ENCODE peak calls at places on chromosome 11, in eight cellular contexts. One of them, this sample, is unnamed.

GRCh38 chr11:70799386-70799785 is 401.1 kb downstream of the CTTN start:
- DNase-seq in Calu3: no peak
- DNase-seq in fibroblast of lung: peak
- DNase-seq in Peyer's patch: no peak
- DNase-seq in mucosa of descending colon: no peak
- DNase-seq in SK-N-SH: no peak
- DNase-seq in pancreas: peak
- DNase-seq in lower lobe of right lung: no peak
- DNase-seq in this sample: no peak

GRCh38 chr11:30424851-30425250 is 101.9 kb downstream of the ARL14EP start:
- DNase-seq in Calu3: no peak
- DNase-seq in fibroblast of lung: no peak
- DNase-seq in Peyer's patch: no peak
- DNase-seq in mucosa of descending colon: no peak
- DNase-seq in SK-N-SH: no peak
- DNase-seq in pancreas: no peak
- DNase-seq in lower lobe of right lung: no peak
- DNase-seq in this sample: no peak

GRCh38 chr11:69309800-69310280 is 15.9 kb downstream of the MYEOV start:
- DNase-seq in Calu3: no peak
- DNase-seq in fibroblast of lung: peak
- DNase-seq in Peyer's patch: no peak
- DNase-seq in mucosa of descending colon: no peak
- DNase-seq in SK-N-SH: peak
- DNase-seq in pancreas: no peak
- DNase-seq in lower lobe of right lung: no peak
- DNase-seq in this sample: peak

GRCh38 chr11:109734602-109735001 is 312.6 kb downstream of the C11orf87 start:
- DNase-seq in Calu3: no peak
- DNase-seq in fibroblast of lung: no peak
- DNase-seq in Peyer's patch: no peak
- DNase-seq in mucosa of descending colon: no peak
- DNase-seq in SK-N-SH: no peak
- DNase-seq in pancreas: no peak
- DNase-seq in lower lobe of right lung: no peak
- DNase-seq in this sample: no peak

GRCh38 chr11:117026593-117027330 is 71.5 kb downstream of the SIK3 start:
- DNase-seq in Calu3: peak
- DNase-seq in fibroblast of lung: peak
- DNase-seq in Peyer's patch: no peak
- DNase-seq in mucosa of descending colon: no peak
- DNase-seq in SK-N-SH: no peak
- DNase-seq in pancreas: no peak
- DNase-seq in lower lobe of right lung: no peak
- DNase-seq in this sample: no peak

GRCh38 chr11:82864268-82864667 is 36.0 kb downstream of the PRCP start:
- DNase-seq in Calu3: peak
- DNase-seq in fibroblast of lung: peak
- DNase-seq in Peyer's patch: peak
- DNase-seq in mucosa of descending colon: no peak
- DNase-seq in SK-N-SH: peak
- DNase-seq in pancreas: no peak
- DNase-seq in lower lobe of right lung: peak
- DNase-seq in this sample: peak

GRCh38 chr11:95985174-95985808 is 61.4 kb upstream of the MTMR2 start:
- DNase-seq in Calu3: no peak
- DNase-seq in fibroblast of lung: peak
- DNase-seq in Peyer's patch: no peak
- DNase-seq in mucosa of descending colon: no peak
- DNase-seq in SK-N-SH: no peak
- DNase-seq in pancreas: no peak
- DNase-seq in lower lobe of right lung: no peak
- DNase-seq in this sample: no peak

GRCh38 chr11:109015283-109015682 is 350.4 kb downstream of the DDX10 start:
- DNase-seq in Calu3: no peak
- DNase-seq in fibroblast of lung: peak
- DNase-seq in Peyer's patch: no peak
- DNase-seq in mucosa of descending colon: no peak
- DNase-seq in SK-N-SH: no peak
- DNase-seq in pancreas: no peak
- DNase-seq in lower lobe of right lung: no peak
- DNase-seq in this sample: no peak

GRCh38 chr11:95453616-95454118 is 222.7 kb upstream of the SESN3 start:
- DNase-seq in Calu3: peak
- DNase-seq in fibroblast of lung: peak
- DNase-seq in Peyer's patch: no peak
- DNase-seq in mucosa of descending colon: no peak
- DNase-seq in SK-N-SH: no peak
- DNase-seq in pancreas: peak
- DNase-seq in lower lobe of right lung: peak
- DNase-seq in this sample: no peak

GRCh38 chr11:132099692-132100091 is 729.3 kb downstream of the NTM start:
- DNase-seq in Calu3: no peak
- DNase-seq in fibroblast of lung: no peak
- DNase-seq in Peyer's patch: no peak
- DNase-seq in mucosa of descending colon: no peak
- DNase-seq in SK-N-SH: peak
- DNase-seq in pancreas: no peak
- DNase-seq in lower lobe of right lung: peak
- DNase-seq in this sample: no peak

GRCh38 chr11:9137293-9138132 is 46.1 kb upstream of the SCUBE2 start:
- DNase-seq in Calu3: peak
- DNase-seq in fibroblast of lung: peak
- DNase-seq in Peyer's patch: peak
- DNase-seq in mucosa of descending colon: peak
- DNase-seq in SK-N-SH: peak
- DNase-seq in pancreas: peak
- DNase-seq in lower lobe of right lung: peak
- DNase-seq in this sample: peak

GRCh38 chr11:86940122-86940777 is 14.9 kb downstream of the FZD4 start:
- DNase-seq in Calu3: no peak
- DNase-seq in fibroblast of lung: peak
- DNase-seq in Peyer's patch: no peak
- DNase-seq in mucosa of descending colon: no peak
- DNase-seq in SK-N-SH: no peak
- DNase-seq in pancreas: no peak
- DNase-seq in lower lobe of right lung: no peak
- DNase-seq in this sample: no peak

GRCh38 chr11:126135182-126136176 is 72.8 kb upstream of the CDON start:
- DNase-seq in Calu3: no peak
- DNase-seq in fibroblast of lung: no peak
- DNase-seq in Peyer's patch: no peak
- DNase-seq in mucosa of descending colon: no peak
- DNase-seq in SK-N-SH: no peak
- DNase-seq in pancreas: no peak
- DNase-seq in lower lobe of right lung: no peak
- DNase-seq in this sample: no peak

GRCh38 chr11:71489311-71490043 is 36.5 kb downstream of the NADSYN1 start:
- DNase-seq in Calu3: peak
- DNase-seq in fibroblast of lung: peak
- DNase-seq in Peyer's patch: no peak
- DNase-seq in mucosa of descending colon: no peak
- DNase-seq in SK-N-SH: no peak
- DNase-seq in pancreas: no peak
- DNase-seq in lower lobe of right lung: no peak
- DNase-seq in this sample: peak

GRCh38 chr11:88312665-88313064 is 24.9 kb downstream of the CTSC start:
- DNase-seq in Calu3: no peak
- DNase-seq in fibroblast of lung: no peak
- DNase-seq in Peyer's patch: no peak
- DNase-seq in mucosa of descending colon: no peak
- DNase-seq in SK-N-SH: no peak
- DNase-seq in pancreas: no peak
- DNase-seq in lower lobe of right lung: no peak
- DNase-seq in this sample: no peak

GRCh38 chr11:102385053-102385976 is 38.3 kb downstream of the BIRC2 start:
- DNase-seq in Calu3: no peak
- DNase-seq in fibroblast of lung: no peak
- DNase-seq in Peyer's patch: no peak
- DNase-seq in mucosa of descending colon: no peak
- DNase-seq in SK-N-SH: no peak
- DNase-seq in pancreas: no peak
- DNase-seq in lower lobe of right lung: no peak
- DNase-seq in this sample: no peak

GRCh38 chr11:125942771-125943428 is 2.9 kb upstream of the VSIG10L2 start:
- DNase-seq in Calu3: no peak
- DNase-seq in fibroblast of lung: no peak
- DNase-seq in Peyer's patch: no peak
- DNase-seq in mucosa of descending colon: no peak
- DNase-seq in SK-N-SH: no peak
- DNase-seq in pancreas: no peak
- DNase-seq in lower lobe of right lung: no peak
- DNase-seq in this sample: no peak

GRCh38 chr11:13775471-13775870 is 107.0 kb downstream of the FAR1 start:
- DNase-seq in Calu3: no peak
- DNase-seq in fibroblast of lung: no peak
- DNase-seq in Peyer's patch: no peak
- DNase-seq in mucosa of descending colon: no peak
- DNase-seq in SK-N-SH: no peak
- DNase-seq in pancreas: no peak
- DNase-seq in lower lobe of right lung: no peak
- DNase-seq in this sample: no peak

GRCh38 chr11:73854680-73855079 is 22.0 kb downstream of the COA4 start:
- DNase-seq in Calu3: no peak
- DNase-seq in fibroblast of lung: no peak
- DNase-seq in Peyer's patch: no peak
- DNase-seq in mucosa of descending colon: no peak
- DNase-seq in SK-N-SH: no peak
- DNase-seq in pancreas: no peak
- DNase-seq in lower lobe of right lung: no peak
- DNase-seq in this sample: no peak

GRCh38 chr11:78292109-78292803 is 103.5 kb downstream of the USP35 start:
- DNase-seq in Calu3: no peak
- DNase-seq in fibroblast of lung: no peak
- DNase-seq in Peyer's patch: no peak
- DNase-seq in mucosa of descending colon: no peak
- DNase-seq in SK-N-SH: no peak
- DNase-seq in pancreas: no peak
- DNase-seq in lower lobe of right lung: no peak
- DNase-seq in this sample: peak

GRCh38 chr11:76445122-76446084 is 585 bp downstream of the EMSY start:
- DNase-seq in Calu3: peak
- DNase-seq in fibroblast of lung: peak
- DNase-seq in Peyer's patch: peak
- DNase-seq in mucosa of descending colon: peak
- DNase-seq in SK-N-SH: peak
- DNase-seq in pancreas: peak
- DNase-seq in lower lobe of right lung: peak
- DNase-seq in this sample: peak

GRCh38 chr11:124865902-124866851 is 945 bp downstream of the ROBO3 start:
- DNase-seq in Calu3: peak
- DNase-seq in fibroblast of lung: peak
- DNase-seq in Peyer's patch: no peak
- DNase-seq in mucosa of descending colon: no peak
- DNase-seq in SK-N-SH: peak
- DNase-seq in pancreas: peak
- DNase-seq in lower lobe of right lung: no peak
- DNase-seq in this sample: no peak
- TF ChIP-seq CTCF in Calu3: peak
- TF ChIP-seq CTCF in fibroblast of lung: peak
- TF ChIP-seq CTCF in Peyer's patch: no peak
- TF ChIP-seq CTCF in mucosa of descending colon: peak
- TF ChIP-seq CTCF in SK-N-SH: peak
- TF ChIP-seq CTCF in pancreas: peak
- TF ChIP-seq CTCF in lower lobe of right lung: peak
- TF ChIP-seq CTCF in this sample: peak

DNA sequence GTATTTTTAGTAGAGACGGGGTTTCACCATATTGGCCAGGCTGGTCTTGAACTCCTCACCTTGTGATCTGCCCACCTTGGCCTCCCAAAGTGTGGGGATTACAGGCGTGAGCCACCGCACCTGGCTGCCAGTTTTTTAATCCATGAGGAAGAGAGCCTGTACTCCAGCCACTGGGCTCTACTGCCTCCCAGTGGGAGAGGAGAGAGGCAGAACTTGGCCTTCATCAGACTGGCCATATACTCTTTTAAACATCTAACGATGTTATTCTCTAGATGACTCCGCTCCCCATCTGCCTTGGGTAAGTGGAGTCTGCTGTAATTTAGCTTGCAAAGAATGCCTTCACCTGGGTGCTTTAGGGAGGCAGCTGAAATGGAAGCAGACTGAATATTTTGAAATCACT is 34.6 kb downstream of the SLC6A5 start:
- DNase-seq in Calu3: no peak
- DNase-seq in fibroblast of lung: no peak
- DNase-seq in Peyer's patch: no peak
- DNase-seq in mucosa of descending colon: no peak
- DNase-seq in SK-N-SH: no peak
- DNase-seq in pancreas: no peak
- DNase-seq in lower lobe of right lung: no peak
- DNase-seq in this sample: no peak
- TF ChIP-seq CTCF in Calu3: no peak
- TF ChIP-seq CTCF in fibroblast of lung: no peak
- TF ChIP-seq CTCF in Peyer's patch: no peak
- TF ChIP-seq CTCF in mucosa of descending colon: no peak
- TF ChIP-seq CTCF in SK-N-SH: peak
- TF ChIP-seq CTCF in pancreas: no peak
- TF ChIP-seq CTCF in lower lobe of right lung: no peak
- TF ChIP-seq CTCF in this sample: no peak

DNA sequence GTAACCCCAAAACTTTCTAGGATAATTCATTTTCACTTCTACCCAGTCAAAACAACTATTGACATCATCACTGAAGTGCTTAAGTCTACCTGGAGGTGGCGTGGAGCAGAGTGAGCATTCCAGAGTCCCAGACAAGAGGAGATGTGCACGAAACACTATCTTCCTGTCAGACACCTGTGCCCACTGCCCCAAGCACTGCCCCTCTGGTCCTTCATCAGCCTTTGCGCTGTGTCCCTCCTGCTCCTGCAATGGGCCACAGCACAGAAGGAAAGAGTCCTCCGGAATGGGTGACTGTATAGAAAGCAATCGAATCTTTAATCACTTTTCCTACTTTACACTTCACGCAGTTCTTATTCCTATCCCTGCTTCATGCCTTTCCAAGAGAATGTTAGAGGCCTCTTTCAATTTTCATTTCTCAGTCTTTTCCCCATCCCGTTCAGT is 512 bp upstream of the GRIA4 start:
- DNase-seq in Calu3: peak
- DNase-seq in fibroblast of lung: peak
- DNase-seq in Peyer's patch: no peak
- DNase-seq in mucosa of descending colon: no peak
- DNase-seq in SK-N-SH: peak
- DNase-seq in pancreas: peak
- DNase-seq in lower lobe of right lung: no peak
- DNase-seq in this sample: no peak
- TF ChIP-seq CTCF in Calu3: no peak
- TF ChIP-seq CTCF in fibroblast of lung: no peak
- TF ChIP-seq CTCF in Peyer's patch: no peak
- TF ChIP-seq CTCF in mucosa of descending colon: no peak
- TF ChIP-seq CTCF in SK-N-SH: peak
- TF ChIP-seq CTCF in pancreas: no peak
- TF ChIP-seq CTCF in lower lobe of right lung: peak
- TF ChIP-seq CTCF in this sample: no peak

GRCh38 chr11:32288276-32288675 is 147.1 kb downstream of the WT1 start:
- DNase-seq in Calu3: no peak
- DNase-seq in fibroblast of lung: no peak
- DNase-seq in Peyer's patch: no peak
- DNase-seq in mucosa of descending colon: no peak
- DNase-seq in SK-N-SH: no peak
- DNase-seq in pancreas: no peak
- DNase-seq in lower lobe of right lung: no peak
- DNase-seq in this sample: no peak
- TF ChIP-seq CTCF in Calu3: no peak
- TF ChIP-seq CTCF in fibroblast of lung: no peak
- TF ChIP-seq CTCF in Peyer's patch: no peak
- TF ChIP-seq CTCF in mucosa of descending colon: no peak
- TF ChIP-seq CTCF in SK-N-SH: peak
- TF ChIP-seq CTCF in pancreas: no peak
- TF ChIP-seq CTCF in lower lobe of right lung: no peak
- TF ChIP-seq CTCF in this sample: no peak

This sample was measured in CD14-positive monocyte.